ENCODE peak calls at places on chromosomes 3 and 15, in nine cellular contexts. W is NCI-H1092; S is AG08396; D is testis; R is left cardiac atrium; G is ELR; Y is stimulated activated CD4-positive, alpha-beta T cell treated with anti-CD3 and anti-CD28 coated beads, Interleukin-12 subunit alpha, Interleukin-12 subunit beta, amount 100 ng/mL, for 4 hours; U is nucleus accumbens; J is adipocyte. L is an unnamed sample.

GRCh38 chr3:53155763-53156162 is 5.2 kb upstream of the PRKCD start:
- DNase-seq in W (no peak), S (no peak), D (no peak), R (no peak), G (no peak), Y (no peak), U (no peak), J (no peak), L (no peak)

GRCh38 chr3:109702252-109702651 is 364.9 kb upstream of the DPPA4 start:
- DNase-seq in W (no peak), S (peak), D (no peak), R (no peak), G (peak), Y (no peak), U (no peak), J (peak), L (no peak)

GRCh38 chr3:71110531-71111222 is 472.9 kb downstream of the FOXP1 start:
- DNase-seq in W (no peak), S (no peak), D (no peak), R (no peak), G (no peak), Y (no peak), U (no peak), J (no peak), L (no peak)

GRCh38 chr3:55488398-55489055 is 1.4 kb upstream of the WNT5A start:
- DNase-seq in W (peak), S (peak), D (peak), R (peak), G (peak), Y (no peak), U (no peak), J (peak), L (peak)

GRCh38 chr3:168863561-168863960 is 767.8 kb upstream of the GOLIM4 start:
- DNase-seq in W (no peak), S (no peak), D (no peak), R (no peak), G (no peak), Y (no peak), U (no peak), J (peak), L (no peak)

GRCh38 chr3:167862104-167862785 is 126.7 kb downstream of the SERPINI1 start:
- DNase-seq in W (no peak), S (no peak), D (no peak), R (no peak), G (peak), Y (no peak), U (no peak), J (peak), L (no peak)

GRCh38 chr3:161694682-161695586 is 198.3 kb downstream of the OTOL1 start:
- DNase-seq in W (no peak), S (no peak), D (no peak), R (no peak), G (no peak), Y (no peak), U (no peak), J (no peak), L (no peak)

GRCh38 chr15:26870346-26870745 is 3.5 kb downstream of the GABRA5 start:
- DNase-seq in W (no peak), S (no peak), D (no peak), R (no peak), G (no peak), Y (no peak), U (no peak), J (no peak), L (no peak)

GRCh38 chr3:30486386-30486785 is 120.0 kb upstream of the TGFBR2 start:
- DNase-seq in W (no peak), S (no peak), D (no peak), R (no peak), G (no peak), Y (no peak), U (no peak), J (no peak), L (no peak)

GRCh38 chr15:63157891-63158431 is 684 bp upstream of the RPS27L start:
- DNase-seq in W (no peak), S (peak), D (peak), R (peak), G (peak), Y (no peak), U (peak), J (peak), L (peak)

GRCh38 chr3:111252795-111253194 is 181.2 kb downstream of the NECTIN3 start:
- DNase-seq in W (no peak), S (peak), D (peak), R (no peak), G (peak), Y (no peak), U (peak), J (peak), L (peak)